ENCODE peak calls at places on chromosome X, in five cellular contexts. I is IMR-90, Y is A549, T is GM12878, U is K562. V is an unnamed sample.

GRCh38 chrX:148536961-148537360 is 36.5 kb downstream of the AFF2 start:
- DNase-seq in T (no peak), Y (no peak), U (no peak), I (no peak), V (no peak)

GRCh38 chrX:133838761-133839676 is 146.4 kb downstream of the GPC3 start:
- DNase-seq in Y (peak), I (peak), T (no peak), U (peak), V (peak)

GRCh38 chrX:102339312-102340298 is 92.6 kb downstream of the NXF2 start:
- DNase-seq in T (no peak), U (no peak), I (no peak), Y (no peak), V (no peak)

GRCh38 chrX:17497193-17497592 is 122.2 kb downstream of the NHS start:
- DNase-seq in T (no peak), I (no peak), U (no peak), Y (no peak), V (no peak)

GRCh38 chrX:20412871-20413486 is 146.3 kb upstream of the RPS6KA3 start:
- DNase-seq in Y (no peak), T (no peak), I (no peak), U (no peak), V (no peak)

GRCh38 chrX:79081895-79082512 is 62.5 kb upstream of the GPR174 start:
- DNase-seq in I (peak), T (peak), Y (peak), U (peak), V (peak)

GRCh38 chrX:149504915-149505651 is at the start of gene IDS:
- DNase-seq in Y (peak), I (peak), U (peak), T (peak), V (peak)

GRCh38 chrX:50431623-50432022 is 39.0 kb downstream of the DGKK start:
- DNase-seq in T (no peak), U (no peak), I (no peak), Y (no peak), V (no peak)

GRCh38 chrX:9352683-9353430 is 112.0 kb upstream of the TBL1X start:
- DNase-seq in Y (no peak), I (peak), T (peak), U (peak), V (no peak)

GRCh38 chrX:57573754-57574153 is 18.1 kb upstream of the ZXDB start:
- DNase-seq in I (peak), U (peak), T (no peak), Y (no peak), V (no peak)

GRCh38 chrX:38375888-38376287 is 23.5 kb downstream of the OTC start:
- DNase-seq in Y (peak), I (no peak), T (no peak), U (peak), V (peak)

GRCh38 chrX:72020204-72020603 is 109.6 kb downstream of the NHSL2 start:
- DNase-seq in U (no peak), T (no peak), I (no peak), Y (no peak), V (no peak)

GRCh38 chrX:19904778-19905367 is 17.5 kb upstream of the SH3KBP1 start:
- DNase-seq in I (peak), U (peak), Y (peak), T (no peak), V (peak)

GRCh38 chrX:15430584-15430983 is 46.4 kb upstream of the VEGFD start:
- DNase-seq in T (no peak), I (no peak), Y (no peak), U (no peak), V (no peak)

GRCh38 chrX:24479924-24480722 is 15.0 kb downstream of the PDK3 start:
- DNase-seq in T (peak), U (no peak), Y (no peak), I (peak), V (no peak)

GRCh38 chrX:92247076-92247475 is 467.9 kb downstream of the PCDH11X start:
- DNase-seq in U (no peak), I (peak), Y (no peak), T (no peak), V (no peak)

GRCh38 chrX:78543281-78543680 is 115.8 kb downstream of the RTL3 start:
- DNase-seq in Y (no peak), T (no peak), U (no peak), I (no peak), V (no peak)

GRCh38 chrX:45191820-45192409 is 8.8 kb downstream of the DIPK2B start:
- DNase-seq in I (no peak), U (no peak), T (no peak), Y (no peak), V (no peak)

GRCh38 chrX:95055991-95056390 is 1382.0 kb downstream of the FAM133A start:
- DNase-seq in I (no peak), Y (no peak), T (no peak), U (no peak), V (no peak)

GRCh38 chrX:118975831-118976598 is 1.6 kb downstream of the LONRF3 start:
- DNase-seq in Y (peak), U (peak), I (peak), T (no peak), V (peak)

GRCh38 chrX:55839480-55839879 is 121.9 kb downstream of the RRAGB start:
- DNase-seq in I (no peak), Y (no peak), T (no peak), U (no peak), V (no peak)

GRCh38 chrX:19443886-19444530 is 71.3 kb downstream of the MAP3K15 start:
- DNase-seq in I (no peak), U (no peak), T (no peak), Y (no peak), V (no peak)

GRCh38 chrX:13151806-13152510 is 107.5 kb upstream of the FAM9C start:
- DNase-seq in T (no peak), I (peak), Y (no peak), U (no peak), V (no peak)

GRCh38 chrX:39853417-39853816 is 244.3 kb downstream of the BCOR start:
- DNase-seq in T (no peak), Y (no peak), U (no peak), I (no peak), V (no peak)

GRCh38 chrX:8845469-8845868 is 44.3 kb upstream of the FAM9A start:
- DNase-seq in T (no peak), I (no peak), U (no peak), Y (no peak), V (no peak)

GRCh38 chrX:148269513-148269912 is 230.9 kb upstream of the AFF2 start:
- DNase-seq in U (no peak), Y (no peak), I (no peak), T (no peak), V (no peak)

GRCh38 chrX:13411496-13412207 is 91.8 kb upstream of the ATXN3L start:
- DNase-seq in T (no peak), Y (no peak), I (no peak), U (no peak), V (no peak)

GRCh38 chrX:118807151-118808017 is 16.2 kb upstream of the ZCCHC12 start:
- DNase-seq in Y (peak), U (peak), T (peak), I (peak), V (peak)

GRCh38 chrX:115345654-115346014 is 56.1 kb downstream of the LUZP4 start:
- DNase-seq in T (no peak), I (no peak), U (no peak), Y (no peak), V (no peak)

GRCh38 chrX:69062493-69062892 is 102.8 kb downstream of the PJA1 start:
- DNase-seq in Y (no peak), T (no peak), I (no peak), U (no peak), V (no peak)

GRCh38 chrX:103584606-103585005 is 709 bp upstream of the TCEAL4 start:
- DNase-seq in T (no peak), Y (no peak), I (no peak), U (no peak), V (peak)

GRCh38 chrX:131792789-131793462 is 230.2 kb upstream of the STK26 start:
- DNase-seq in I (peak), Y (peak), T (peak), U (no peak), V (peak)

GRCh38 chrX:17964871-17965270 is 103.8 kb upstream of the RAI2 start:
- DNase-seq in T (no peak), U (no peak), I (no peak), Y (no peak), V (no peak)

GRCh38 chrX:40189621-40190020 is 91.9 kb upstream of the BCOR start:
- DNase-seq in T (no peak), Y (no peak), I (no peak), U (no peak), V (no peak)

GRCh38 chrX:54785901-54786300 is 12.2 kb downstream of the ITIH6 start:
- DNase-seq in T (no peak), I (no peak), Y (no peak), U (peak), V (no peak)

GRCh38 chrX:13955095-13955647 is 74.5 kb downstream of the GEMIN8 start:
- DNase-seq in Y (no peak), I (no peak), T (no peak), U (no peak), V (no peak)

GRCh38 chrX:40434947-40435346 is 145.8 kb upstream of the ATP6AP2 start:
- DNase-seq in I (peak), Y (no peak), U (peak), T (no peak), V (peak)

GRCh38 chrX:22128961-22129360 is 96.8 kb downstream of the PHEX start:
- DNase-seq in Y (no peak), T (no peak), I (no peak), U (no peak), V (no peak)

GRCh38 chrX:1006156-1006730 is 206.2 kb downstream of the CRLF2 start:
- DNase-seq in I (no peak), U (no peak), Y (no peak), T (no peak), V (no peak)

GRCh38 chrX:22047470-22047869 is 15.3 kb downstream of the PHEX start:
- DNase-seq in Y (no peak), I (no peak), T (no peak), U (no peak), V (no peak)

GRCh38 chrX:120305531-120306145 is 5.6 kb downstream of the TMEM255A start:
- DNase-seq in Y (no peak), I (no peak), T (no peak), U (peak), V (no peak)
- TF ChIP-seq RCOR1 in Y (no peak), I (no peak), T (no peak), U (no peak), V (no peak)

GRCh38 chrX:70505451-70505841 is 60.8 kb downstream of the DLG3 start:
- DNase-seq in Y (no peak), T (no peak), U (no peak), I (no peak), V (no peak)

GRCh38 chrX:70500826-70501225 is 56.2 kb downstream of the DLG3 start:
- DNase-seq in T (no peak), Y (no peak), U (no peak), I (no peak), V (no peak)

GRCh38 chrX:70508296-70508911 is 63.8 kb downstream of the DLG3 start:
- DNase-seq in Y (no peak), U (peak), I (peak), T (no peak), V (no peak)

GRCh38 chrX:70509078-70509477 is 64.4 kb downstream of the DLG3 start:
- DNase-seq in I (no peak), Y (no peak), T (no peak), U (no peak), V (no peak)

DNA sequence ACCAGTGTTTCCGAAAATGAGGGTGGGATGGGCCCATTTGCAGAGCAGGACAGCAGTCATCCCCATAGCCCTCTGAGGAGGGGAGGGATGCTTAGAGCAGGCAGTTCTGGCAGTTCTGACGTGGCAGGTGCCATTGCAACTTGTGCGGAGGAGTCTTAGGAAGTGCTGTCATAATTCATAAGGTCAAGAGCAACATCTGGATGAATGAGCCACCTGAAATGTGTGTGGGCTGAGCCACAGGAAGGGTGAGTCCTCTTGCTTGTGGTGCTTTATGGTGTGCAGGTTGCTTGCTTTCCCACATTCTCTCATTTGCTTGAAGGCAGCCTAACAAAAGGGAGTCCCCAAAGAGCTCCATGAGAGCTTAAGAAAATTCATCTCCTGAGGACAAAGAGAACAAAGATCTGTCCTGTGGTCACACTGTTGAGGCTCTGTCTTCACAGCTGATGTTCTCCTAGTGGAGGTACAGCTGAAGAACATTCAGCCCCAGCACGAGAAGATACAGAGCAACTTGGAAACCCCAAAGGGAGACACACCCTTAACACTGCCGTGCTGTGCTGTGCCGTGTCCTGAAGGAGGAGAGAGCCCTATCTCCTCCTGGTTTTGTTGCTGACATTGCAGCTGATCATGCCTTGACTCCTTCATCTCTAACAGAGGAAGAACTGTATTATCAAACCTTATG is 60.3 kb downstream of the DLG3 start:
- DNase-seq in T (no peak), Y (no peak), I (no peak), U (no peak), V (no peak)
- TF ChIP-seq RCOR1 in T (no peak), Y (no peak), I (no peak), U (no peak), V (no peak)

DNA sequence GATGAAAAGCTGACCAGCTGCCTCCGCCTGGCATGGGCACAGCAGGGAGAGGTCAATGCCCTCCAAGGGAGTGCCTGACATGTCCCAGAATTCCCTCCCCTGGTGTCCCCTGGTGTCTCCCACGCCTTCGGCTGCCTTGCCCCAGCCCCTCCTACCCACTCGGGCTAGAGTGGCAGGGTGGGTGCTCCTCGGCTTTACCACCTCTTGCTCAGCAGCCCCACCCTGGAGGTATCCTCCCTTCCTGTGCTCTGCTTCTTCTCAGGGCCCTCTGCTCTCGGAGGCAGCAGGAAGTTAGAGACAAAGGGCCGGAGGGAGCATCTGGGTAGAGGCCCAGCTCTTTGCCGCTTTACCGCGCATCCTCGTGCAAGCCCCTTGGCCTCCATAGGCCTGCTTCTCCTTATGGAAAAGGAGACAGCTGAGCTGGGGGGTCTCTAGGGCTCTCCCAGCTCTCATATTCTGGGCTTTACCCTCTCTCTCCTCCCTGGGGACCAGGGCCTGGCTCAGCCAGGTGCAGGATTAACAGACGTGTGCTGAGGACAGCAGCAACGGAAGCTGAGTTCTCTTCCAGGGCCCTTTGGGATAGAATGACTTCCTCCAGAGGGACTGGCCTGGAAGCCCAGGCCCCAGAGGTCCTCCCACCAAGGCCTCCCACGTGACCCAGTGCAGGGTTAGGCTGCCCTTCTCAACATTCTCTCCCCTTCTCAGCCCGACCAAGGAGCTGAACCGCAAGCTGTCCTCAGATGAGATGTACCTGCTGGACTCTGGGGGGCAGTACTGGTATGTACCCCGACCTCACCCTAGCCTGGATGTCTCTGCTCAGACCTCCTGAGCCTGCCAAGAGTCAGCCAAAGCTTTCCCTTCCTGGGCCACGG is 17.2 kb downstream of the XPNPEP2 start:
- DNase-seq in I (no peak), U (peak), T (no peak), Y (no peak), V (no peak)
- TF ChIP-seq RCOR1 in I (no peak), U (no peak), T (no peak), Y (no peak), V (no peak)

GRCh38 chrX:110226931-110227330 is 91.0 kb downstream of the AMMECR1 start:
- DNase-seq in U (no peak), I (peak), T (no peak), Y (no peak), V (no peak)
- TF ChIP-seq RCOR1 in U (no peak), I (no peak), T (no peak), Y (no peak), V (no peak)

GRCh38 chrX:2262679-2263055 is 238.1 kb downstream of the DHRSX start:
- DNase-seq in T (no peak), Y (no peak), U (no peak), I (no peak), V (no peak)

GRCh38 chrX:2266445-2267349 is 234.1 kb downstream of the DHRSX start:
- DNase-seq in I (no peak), T (no peak), Y (no peak), U (no peak), V (no peak)

GRCh38 chrX:2264179-2265030 is 236.4 kb downstream of the DHRSX start:
- DNase-seq in U (no peak), T (no peak), I (no peak), Y (no peak), V (no peak)

GRCh38 chrX:2267890-2268289 is 232.9 kb downstream of the DHRSX start:
- DNase-seq in Y (no peak), I (no peak), T (no peak), U (no peak), V (no peak)

DNA sequence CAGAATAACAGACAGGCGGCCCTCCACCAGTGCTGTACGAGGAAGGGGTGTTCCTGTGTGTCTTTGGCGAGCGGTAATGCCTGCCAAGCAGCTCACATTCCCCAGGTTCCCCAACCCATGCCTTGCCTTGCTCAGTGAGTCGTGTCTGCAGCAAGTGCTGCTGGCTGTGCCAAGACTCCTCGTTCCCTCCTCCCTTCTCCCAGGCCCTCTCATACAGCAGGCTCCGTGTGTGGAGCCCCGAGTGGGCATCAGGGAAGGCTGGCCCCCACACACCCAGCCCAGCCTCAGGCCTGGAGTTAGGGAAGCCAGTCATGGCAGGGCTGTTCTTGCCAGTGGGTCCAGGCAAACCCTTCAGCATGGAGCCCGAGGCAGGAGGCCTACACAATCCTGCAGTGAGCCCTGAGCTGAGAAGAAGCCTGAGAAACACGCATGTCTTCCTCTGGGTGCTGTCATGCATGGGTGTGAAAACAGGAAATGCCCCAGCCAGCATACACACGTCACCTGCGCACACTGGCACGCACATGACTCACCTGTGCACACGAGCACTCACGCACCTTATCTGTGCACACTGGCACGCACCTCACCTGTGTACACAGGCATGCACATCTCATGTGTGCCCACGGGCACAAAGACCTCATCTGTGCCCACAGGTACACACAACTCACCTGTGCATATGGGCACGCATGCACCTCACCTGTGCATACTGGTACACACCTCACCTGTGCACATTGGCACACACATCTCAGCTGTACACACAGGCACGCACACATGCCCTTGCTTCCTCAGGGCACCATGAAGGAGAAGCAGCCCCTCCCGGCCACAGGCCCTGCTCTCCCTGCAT is 238.7 kb downstream of the DHRSX start:
- DNase-seq in Y (no peak), T (no peak), I (peak), U (no peak), V (no peak)
- TF ChIP-seq RCOR1 in Y (no peak), T (no peak), I (no peak), U (no peak), V (no peak)

V was measured in SK-N-SH.